ENCODE peak calls at places on chromosomes 2 and 18, in nine cellular contexts. One of them, this sample, is unnamed.

GRCh38 chr18:6595666-6596065 is 133.8 kb upstream of the ARHGAP28 start:
- DNase-seq in A549: no peak
- DNase-seq in body of pancreas: no peak
- DNase-seq in CD8-positive, alpha-beta T cell: no peak
- DNase-seq in breast epithelium: no peak
- DNase-seq in cardiac muscle cell: no peak
- DNase-seq in esophagus squamous epithelium: no peak
- DNase-seq in IMR-90: no peak
- DNase-seq in HFF-Myc: no peak
- DNase-seq in this sample: no peak

GRCh38 chr18:54828290-54828871 is at the start of gene RAB27B:
- DNase-seq in esophagus squamous epithelium: peak; percentile 11
- DNase-seq in IMR-90: peak; percentile 85
- DNase-seq in body of pancreas: peak; percentile 90
- DNase-seq in A549: peak; percentile 59
- DNase-seq in CD8-positive, alpha-beta T cell: peak; percentile 42
- DNase-seq in breast epithelium: peak; percentile 86
- DNase-seq in cardiac muscle cell: peak; percentile 80
- DNase-seq in HFF-Myc: peak; percentile 56
- DNase-seq in this sample: peak; percentile 86

GRCh38 chr2:11710632-11711381 is 35.6 kb upstream of the LPIN1 start:
- DNase-seq in body of pancreas: peak; percentile 52
- DNase-seq in A549: no peak
- DNase-seq in cardiac muscle cell: peak; percentile 52
- DNase-seq in CD8-positive, alpha-beta T cell: no peak
- DNase-seq in HFF-Myc: no peak
- DNase-seq in IMR-90: no peak
- DNase-seq in breast epithelium: peak; percentile 72
- DNase-seq in esophagus squamous epithelium: no peak
- DNase-seq in this sample: no peak

GRCh38 chr2:112646102-112646719 is 472 bp downstream of the SLC20A1 start:
- DNase-seq in body of pancreas: no peak
- DNase-seq in IMR-90: no peak
- DNase-seq in HFF-Myc: no peak
- DNase-seq in esophagus squamous epithelium: no peak
- DNase-seq in CD8-positive, alpha-beta T cell: peak; percentile 34
- DNase-seq in A549: no peak
- DNase-seq in breast epithelium: no peak
- DNase-seq in cardiac muscle cell: no peak
- DNase-seq in this sample: no peak

GRCh38 chr18:62521588-62521987 is 1.2 kb upstream of the ZCCHC2 start:
- DNase-seq in body of pancreas: no peak
- DNase-seq in CD8-positive, alpha-beta T cell: no peak
- DNase-seq in HFF-Myc: no peak
- DNase-seq in A549: no peak
- DNase-seq in IMR-90: no peak
- DNase-seq in cardiac muscle cell: peak; percentile 30
- DNase-seq in esophagus squamous epithelium: no peak
- DNase-seq in breast epithelium: no peak
- DNase-seq in this sample: no peak

GRCh38 chr2:156399950-156400703 is 36.1 kb upstream of the GPD2 start:
- DNase-seq in A549: peak; percentile 81
- DNase-seq in HFF-Myc: no peak
- DNase-seq in CD8-positive, alpha-beta T cell: no peak
- DNase-seq in breast epithelium: peak; percentile 66
- DNase-seq in esophagus squamous epithelium: no peak
- DNase-seq in IMR-90: peak; percentile 64
- DNase-seq in cardiac muscle cell: peak; percentile 85
- DNase-seq in body of pancreas: peak; percentile 92
- DNase-seq in this sample: no peak

GRCh38 chr2:132636346-132636745 is 33.7 kb downstream of the LYPD1 start:
- DNase-seq in CD8-positive, alpha-beta T cell: no peak
- DNase-seq in cardiac muscle cell: no peak
- DNase-seq in esophagus squamous epithelium: no peak
- DNase-seq in A549: no peak
- DNase-seq in body of pancreas: no peak
- DNase-seq in IMR-90: no peak
- DNase-seq in breast epithelium: no peak
- DNase-seq in HFF-Myc: no peak
- DNase-seq in this sample: no peak

GRCh38 chr2:67289921-67290371 is 107.2 kb upstream of the ETAA1 start:
- DNase-seq in body of pancreas: no peak
- DNase-seq in IMR-90: peak; percentile 95
- DNase-seq in cardiac muscle cell: peak; percentile 19
- DNase-seq in HFF-Myc: peak; percentile 22
- DNase-seq in breast epithelium: no peak
- DNase-seq in CD8-positive, alpha-beta T cell: no peak
- DNase-seq in A549: no peak
- DNase-seq in esophagus squamous epithelium: no peak
- DNase-seq in this sample: peak; percentile 89

GRCh38 chr2:162266468-162266754 is 23.2 kb upstream of the FAP start:
- DNase-seq in HFF-Myc: no peak
- DNase-seq in breast epithelium: no peak
- DNase-seq in body of pancreas: no peak
- DNase-seq in A549: no peak
- DNase-seq in esophagus squamous epithelium: no peak
- DNase-seq in CD8-positive, alpha-beta T cell: no peak
- DNase-seq in IMR-90: no peak
- DNase-seq in cardiac muscle cell: peak; percentile 60
- DNase-seq in this sample: no peak

GRCh38 chr18:54888933-54889332 is 60.7 kb downstream of the RAB27B start:
- DNase-seq in HFF-Myc: no peak
- DNase-seq in A549: no peak
- DNase-seq in body of pancreas: no peak
- DNase-seq in IMR-90: peak; percentile 79
- DNase-seq in esophagus squamous epithelium: no peak
- DNase-seq in cardiac muscle cell: peak; percentile 64
- DNase-seq in CD8-positive, alpha-beta T cell: no peak
- DNase-seq in breast epithelium: no peak
- DNase-seq in this sample: no peak

GRCh38 chr2:152468832-152469692 is 134.1 kb downstream of the FMNL2 start:
- DNase-seq in breast epithelium: no peak
- DNase-seq in IMR-90: peak; percentile 52
- DNase-seq in cardiac muscle cell: peak; percentile 59
- DNase-seq in HFF-Myc: no peak
- DNase-seq in esophagus squamous epithelium: no peak
- DNase-seq in A549: no peak
- DNase-seq in CD8-positive, alpha-beta T cell: no peak
- DNase-seq in body of pancreas: no peak
- DNase-seq in this sample: no peak

GRCh38 chr18:13826209-13826608 is 2.3 kb downstream of the MC5R start:
- DNase-seq in CD8-positive, alpha-beta T cell: no peak
- DNase-seq in body of pancreas: no peak
- DNase-seq in IMR-90: no peak
- DNase-seq in A549: no peak
- DNase-seq in breast epithelium: no peak
- DNase-seq in HFF-Myc: no peak
- DNase-seq in cardiac muscle cell: no peak
- DNase-seq in esophagus squamous epithelium: no peak
- DNase-seq in this sample: no peak

DNA sequence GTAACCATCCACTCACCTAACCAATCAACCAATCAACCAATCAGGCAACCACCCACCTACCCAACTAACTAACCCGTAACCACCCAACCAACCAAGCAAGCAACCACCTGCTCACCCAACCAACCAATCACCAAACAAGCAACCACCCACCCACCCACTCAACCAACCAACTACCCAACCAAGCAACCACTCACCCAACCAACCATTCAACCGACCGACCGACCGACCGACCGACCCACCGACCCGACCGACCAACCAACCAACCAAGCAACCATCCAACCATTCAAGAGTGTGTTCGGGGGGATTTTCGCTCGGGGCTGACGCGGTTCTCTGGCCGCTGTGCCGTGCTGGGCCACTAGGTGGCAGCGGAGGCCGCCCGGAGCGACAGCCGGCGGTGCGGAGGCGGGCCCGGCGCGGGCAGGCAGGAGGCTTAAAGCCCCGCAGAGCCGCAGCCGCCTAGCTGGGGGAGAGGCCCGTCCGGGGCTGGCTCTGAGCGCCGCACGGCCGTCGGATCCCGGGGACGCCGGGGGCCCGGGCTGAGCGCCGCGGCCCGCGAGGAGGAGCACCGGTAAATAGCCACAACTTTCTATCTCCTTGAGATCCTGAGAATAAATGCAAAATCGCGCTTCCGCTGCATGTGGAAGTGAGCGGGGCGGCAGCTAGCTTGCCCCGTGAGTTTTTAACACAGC is at the start of gene MC5R:
- DNase-seq in esophagus squamous epithelium: no peak
- DNase-seq in body of pancreas: peak; percentile 70
- DNase-seq in CD8-positive, alpha-beta T cell: peak; percentile 65
- DNase-seq in IMR-90: peak; percentile 25
- DNase-seq in A549: peak; percentile 33
- DNase-seq in cardiac muscle cell: peak; percentile 56
- DNase-seq in HFF-Myc: no peak
- DNase-seq in breast epithelium: peak; percentile 22
- DNase-seq in this sample: no peak
- H3K4me3 ChIP-seq in esophagus squamous epithelium: peak within 1 kb of the TSS; percentile 60
- H3K4me3 ChIP-seq in body of pancreas: no peak within 1 kb of the TSS
- H3K4me3 ChIP-seq in CD8-positive, alpha-beta T cell: peak within 1 kb of the TSS; percentile 41
- H3K4me3 ChIP-seq in IMR-90: peak within 1 kb of the TSS; percentile 23
- H3K4me3 ChIP-seq in A549: peak within 1 kb of the TSS; percentile 38
- H3K4me3 ChIP-seq in cardiac muscle cell: peak within 1 kb of the TSS; percentile 26
- H3K4me3 ChIP-seq in HFF-Myc: no peak within 1 kb of the TSS
- H3K4me3 ChIP-seq in breast epithelium: peak within 1 kb of the TSS; percentile 49
- H3K4me3 ChIP-seq in this sample: peak within 1 kb of the TSS; percentile 26

DNA sequence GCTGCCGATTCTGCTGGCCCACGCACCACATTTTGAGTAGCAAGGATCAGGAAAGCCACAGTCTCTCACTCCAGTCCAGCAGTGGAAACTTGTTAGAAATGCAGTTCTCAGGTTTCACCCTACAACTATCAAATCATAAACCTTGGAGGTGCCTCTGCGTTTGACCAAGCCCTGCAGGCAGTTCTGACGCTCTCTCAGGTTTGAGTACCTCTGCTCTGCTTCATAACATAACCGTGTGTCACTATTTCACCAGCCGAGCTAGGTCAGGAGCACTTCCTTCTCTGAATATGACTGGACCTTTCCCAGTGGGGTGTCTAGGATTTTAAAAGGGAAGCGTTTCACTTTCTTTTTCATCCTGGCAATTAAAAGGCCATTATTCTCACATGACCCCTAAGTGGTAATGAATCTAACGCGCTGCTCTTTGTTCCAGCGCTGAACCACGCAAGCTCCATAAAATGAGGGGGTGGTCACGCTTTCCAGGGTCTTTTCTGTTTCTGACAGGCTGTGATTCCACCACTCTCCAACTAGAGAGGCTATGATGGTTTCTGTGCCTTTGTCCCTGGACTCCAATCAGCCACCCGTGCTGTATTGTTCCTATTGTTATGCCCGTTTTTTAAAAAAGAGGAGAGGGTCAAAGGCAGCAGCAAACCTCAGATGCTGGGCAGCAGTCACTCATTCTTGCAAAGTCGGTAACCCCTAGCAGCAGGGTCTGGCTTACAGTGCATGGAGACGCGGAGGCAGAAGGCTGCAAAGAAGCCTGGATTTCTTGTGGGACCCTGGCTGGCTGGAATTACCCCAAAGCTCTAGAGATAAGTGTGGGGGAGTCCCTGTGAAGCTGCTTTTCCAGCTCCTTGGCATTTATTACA is 75.2 kb upstream of the CTNNA2 start:
- DNase-seq in breast epithelium: no peak
- DNase-seq in CD8-positive, alpha-beta T cell: no peak
- DNase-seq in IMR-90: no peak
- DNase-seq in HFF-Myc: no peak
- DNase-seq in A549: no peak
- DNase-seq in cardiac muscle cell: no peak
- DNase-seq in esophagus squamous epithelium: no peak
- DNase-seq in body of pancreas: no peak
- DNase-seq in this sample: no peak
- H3K4me3 ChIP-seq in breast epithelium: no peak overlapping the region
- H3K4me3 ChIP-seq in CD8-positive, alpha-beta T cell: no peak overlapping the region
- H3K4me3 ChIP-seq in IMR-90: no peak overlapping the region
- H3K4me3 ChIP-seq in HFF-Myc: no peak overlapping the region
- H3K4me3 ChIP-seq in A549: no peak overlapping the region
- H3K4me3 ChIP-seq in cardiac muscle cell: no peak overlapping the region
- H3K4me3 ChIP-seq in esophagus squamous epithelium: no peak overlapping the region
- H3K4me3 ChIP-seq in body of pancreas: no peak overlapping the region
- H3K4me3 ChIP-seq in this sample: no peak overlapping the region

DNA sequence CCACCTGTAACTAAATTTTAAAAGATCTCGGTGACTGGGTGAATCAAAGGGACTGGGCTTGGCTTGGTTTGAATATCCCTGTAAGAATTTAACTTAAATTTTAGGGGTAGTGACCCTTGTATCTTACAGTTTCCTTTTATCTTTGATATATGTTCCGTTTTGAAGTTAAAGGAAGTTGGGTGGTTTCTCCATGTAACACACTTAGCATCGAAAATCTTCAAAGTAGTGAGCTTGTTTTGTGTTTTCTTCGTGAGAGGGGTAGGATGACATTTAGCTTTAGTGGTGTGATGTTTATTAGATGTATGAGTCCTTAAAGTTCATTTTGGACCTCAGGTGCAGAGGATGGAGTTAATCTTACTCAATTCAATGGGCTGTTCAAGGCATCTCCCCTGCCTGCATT is 1.6 kb downstream of the WDR7 start:
- DNase-seq in HFF-Myc: no peak
- DNase-seq in esophagus squamous epithelium: no peak
- DNase-seq in cardiac muscle cell: no peak
- DNase-seq in IMR-90: no peak
- DNase-seq in A549: no peak
- DNase-seq in breast epithelium: no peak
- DNase-seq in body of pancreas: no peak
- DNase-seq in CD8-positive, alpha-beta T cell: no peak
- DNase-seq in this sample: no peak
- H3K4me3 ChIP-seq in HFF-Myc: no peak overlapping the region
- H3K4me3 ChIP-seq in esophagus squamous epithelium: no peak overlapping the region
- H3K4me3 ChIP-seq in cardiac muscle cell: no peak overlapping the region
- H3K4me3 ChIP-seq in IMR-90: no peak overlapping the region
- H3K4me3 ChIP-seq in A549: no peak overlapping the region
- H3K4me3 ChIP-seq in breast epithelium: no peak overlapping the region
- H3K4me3 ChIP-seq in body of pancreas: no peak overlapping the region
- H3K4me3 ChIP-seq in CD8-positive, alpha-beta T cell: no peak overlapping the region
- H3K4me3 ChIP-seq in this sample: no peak overlapping the region

GRCh38 chr18:58174285-58174684 is 130.3 kb downstream of the NEDD4L start:
- DNase-seq in body of pancreas: no peak
- DNase-seq in cardiac muscle cell: no peak
- DNase-seq in HFF-Myc: no peak
- DNase-seq in esophagus squamous epithelium: no peak
- DNase-seq in CD8-positive, alpha-beta T cell: no peak
- DNase-seq in breast epithelium: no peak
- DNase-seq in IMR-90: no peak
- DNase-seq in A549: no peak
- DNase-seq in this sample: no peak

GRCh38 chr18:58178476-58178875 is 134.4 kb downstream of the NEDD4L start:
- DNase-seq in body of pancreas: no peak
- DNase-seq in breast epithelium: no peak
- DNase-seq in HFF-Myc: no peak
- DNase-seq in cardiac muscle cell: no peak
- DNase-seq in CD8-positive, alpha-beta T cell: no peak
- DNase-seq in A549: no peak
- DNase-seq in IMR-90: peak; percentile 57
- DNase-seq in esophagus squamous epithelium: no peak
- DNase-seq in this sample: no peak

GRCh38 chr18:58177886-58178470 is 134.0 kb downstream of the NEDD4L start:
- DNase-seq in breast epithelium: no peak
- DNase-seq in body of pancreas: no peak
- DNase-seq in HFF-Myc: no peak
- DNase-seq in cardiac muscle cell: no peak
- DNase-seq in IMR-90: no peak
- DNase-seq in A549: no peak
- DNase-seq in esophagus squamous epithelium: no peak
- DNase-seq in CD8-positive, alpha-beta T cell: no peak
- DNase-seq in this sample: no peak

GRCh38 chr18:58175122-58175687 is 131.2 kb downstream of the NEDD4L start:
- DNase-seq in HFF-Myc: no peak
- DNase-seq in CD8-positive, alpha-beta T cell: no peak
- DNase-seq in esophagus squamous epithelium: no peak
- DNase-seq in cardiac muscle cell: no peak
- DNase-seq in IMR-90: no peak
- DNase-seq in breast epithelium: no peak
- DNase-seq in body of pancreas: no peak
- DNase-seq in A549: no peak
- DNase-seq in this sample: no peak

GRCh38 chr18:58176915-58177717 is 133.1 kb downstream of the NEDD4L start:
- DNase-seq in HFF-Myc: peak; percentile 73
- DNase-seq in body of pancreas: no peak
- DNase-seq in CD8-positive, alpha-beta T cell: no peak
- DNase-seq in A549: no peak
- DNase-seq in IMR-90: peak; percentile 95
- DNase-seq in esophagus squamous epithelium: no peak
- DNase-seq in cardiac muscle cell: peak; percentile 92
- DNase-seq in breast epithelium: no peak
- DNase-seq in this sample: peak; percentile 73
- H3K4me3 ChIP-seq in HFF-Myc: no peak overlapping the region
- H3K4me3 ChIP-seq in body of pancreas: no peak overlapping the region
- H3K4me3 ChIP-seq in CD8-positive, alpha-beta T cell: no peak overlapping the region
- H3K4me3 ChIP-seq in A549: peak overlapping the region; percentile 31
- H3K4me3 ChIP-seq in IMR-90: no peak overlapping the region
- H3K4me3 ChIP-seq in esophagus squamous epithelium: peak overlapping the region; percentile 13
- H3K4me3 ChIP-seq in cardiac muscle cell: no peak overlapping the region
- H3K4me3 ChIP-seq in breast epithelium: no peak overlapping the region
- H3K4me3 ChIP-seq in this sample: no peak overlapping the region